ENCODE peak calls at places on chromosome 6, in nine cellular contexts. K is cardiac muscle cell, W is testis, Z is DND-41, Y is spleen, D is ovary, O is IMR-90, P is tibial nerve, S is tibial artery. M is an unnamed sample. For H3K9me3, the result is how much of the 10 kb centered on the place peaks cover.

GRCh38 chr6:83429857-83430605 is 820 bp downstream of the ME1 start:
- DNase-seq in K (peak), W (peak), Z (no peak), Y (no peak), D (peak), O (peak), P (no peak), S (no peak), M (peak)

GRCh38 chr6:70183512-70183911 is 119.4 kb downstream of the COL9A1 start:
- DNase-seq in K (no peak), W (no peak), Z (no peak), Y (no peak), D (no peak), O (no peak), P (no peak), S (no peak), M (no peak)

GRCh38 chr6:87736809-87737540 is 34.9 kb upstream of the AKIRIN2 start:
- DNase-seq in K (no peak), W (no peak), Z (no peak), Y (no peak), D (no peak), O (no peak), P (no peak), S (no peak), M (no peak)

GRCh38 chr6:151241853-151242252 is 2.1 kb downstream of the AKAP12 start:
- DNase-seq in K (peak), W (no peak), Z (no peak), Y (no peak), D (no peak), O (no peak), P (no peak), S (no peak), M (no peak)

GRCh38 chr6:111727798-111728197 is 122.1 kb upstream of the TRAF3IP2 start:
- DNase-seq in K (peak), W (no peak), Z (no peak), Y (no peak), D (no peak), O (peak), P (no peak), S (no peak), M (no peak)

GRCh38 chr6:149028767-149029405 is 282.1 kb downstream of the UST start:
- DNase-seq in K (peak), W (peak), Z (peak), Y (no peak), D (peak), O (peak), P (no peak), S (no peak), M (peak)

GRCh38 chr6:119284861-119285521 is 64.6 kb downstream of the MAN1A1 start:
- DNase-seq in K (no peak), W (no peak), Z (peak), Y (no peak), D (no peak), O (no peak), P (no peak), S (no peak), M (no peak)

GRCh38 chr6:21808045-21808470 is 214.5 kb downstream of the SOX4 start:
- DNase-seq in K (peak), W (peak), Z (peak), Y (no peak), D (peak), O (peak), P (no peak), S (no peak), M (no peak)

GRCh38 chr6:56671651-56672461 is 29.2 kb upstream of the DST start:
- DNase-seq in K (peak), W (peak), Z (peak), Y (peak), D (no peak), O (no peak), P (no peak), S (peak), M (no peak)

GRCh38 chr6:34236423-34237315 is at the start of gene HMGA1:
- DNase-seq in K (peak), W (peak), Z (peak), Y (peak), D (peak), O (peak), P (peak), S (peak), M (peak)

GRCh38 chr6:31898200-31899011 is 908 bp upstream of the EHMT2 start:
- DNase-seq in K (peak), W (peak), Z (peak), Y (peak), D (peak), O (peak), P (no peak), S (no peak), M (no peak)

GRCh38 chr6:168322966-168323365 is 3.4 kb upstream of the DACT2 start:
- DNase-seq in K (no peak), W (no peak), Z (no peak), Y (no peak), D (no peak), O (no peak), P (no peak), S (no peak), M (no peak)

GRCh38 chr6:149935246-149935645 is 6.6 kb upstream of the ULBP2 start:
- DNase-seq in K (no peak), W (no peak), Z (no peak), Y (no peak), D (no peak), O (peak), P (no peak), S (no peak), M (no peak)

GRCh38 chr6:90008908-90009501 is 114.7 kb downstream of the GJA10 start:
- DNase-seq in K (peak), W (no peak), Z (no peak), Y (no peak), D (no peak), O (peak), P (no peak), S (no peak), M (no peak)

GRCh38 chr6:136582702-136583471 is 32.7 kb upstream of the MAP7 start:
- DNase-seq in K (peak), W (no peak), Z (no peak), Y (no peak), D (no peak), O (peak), P (no peak), S (no peak), M (no peak)

GRCh38 chr6:150081702-150082101 is 12.8 kb upstream of the ULBP3 start:
- DNase-seq in K (no peak), W (no peak), Z (no peak), Y (no peak), D (no peak), O (no peak), P (no peak), S (no peak), M (no peak)

GRCh38 chr6:42260972-42261371 is 43.3 kb upstream of the MRPS10 start:
- DNase-seq in K (peak), W (peak), Z (peak), Y (no peak), D (peak), O (no peak), P (no peak), S (no peak), M (peak)

GRCh38 chr6:1612386-1612893 is 2.7 kb downstream of the FOXC1 start:
- DNase-seq in K (no peak), W (no peak), Z (no peak), Y (no peak), D (no peak), O (no peak), P (no peak), S (no peak), M (no peak)
- H3K4me3 ChIP-seq in K (peak), W (peak), Z (no peak), Y (peak), D (peak), O (peak), P (peak), S (peak), M (no peak)

DNA sequence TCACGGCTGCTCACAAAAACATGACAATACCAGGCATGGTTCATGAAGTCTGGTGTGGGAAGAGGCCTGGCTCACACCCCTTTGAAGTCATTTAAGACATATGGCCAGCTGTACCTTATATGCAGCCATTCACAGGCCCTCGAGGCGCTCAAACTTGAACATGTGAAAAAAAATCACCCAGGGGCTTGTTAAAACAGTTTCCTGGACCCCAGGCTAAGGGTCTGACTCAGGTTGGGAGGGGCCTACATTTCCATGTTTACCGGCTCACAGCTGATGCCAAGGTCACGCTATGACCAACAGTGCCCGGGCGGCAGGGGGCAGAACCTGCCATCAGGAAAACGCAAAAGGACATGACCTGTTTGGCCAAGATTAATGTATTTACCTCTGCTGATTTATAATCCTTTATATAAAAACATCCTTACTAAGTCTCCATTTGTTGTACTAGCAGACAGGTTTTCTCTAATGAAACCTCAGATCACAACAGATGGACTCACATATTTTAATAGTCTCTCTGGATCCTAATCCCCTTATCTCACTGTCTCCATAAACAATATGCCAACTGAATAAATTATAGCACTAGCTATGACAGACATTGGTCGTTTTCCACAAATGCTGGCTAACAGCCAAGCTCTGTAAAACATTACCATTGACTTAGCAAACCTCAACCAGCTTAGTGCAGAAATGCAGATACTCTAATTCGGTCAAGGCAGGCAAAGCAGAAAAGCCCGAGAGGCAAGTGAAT is 19.9 kb downstream of the EZR start:
- DNase-seq in K (peak), W (no peak), Z (no peak), Y (no peak), D (peak), O (peak), P (no peak), S (no peak), M (peak)
- TF ChIP-seq CTCF in K (no peak), W (no peak), Z (no peak), Y (no peak), D (no peak), O (no peak), P (no peak), S (peak), M (no peak)

GRCh38 chr6:131565041-131565440 is 8.0 kb upstream of the ARG1 start:
- DNase-seq in K (no peak), W (no peak), Z (no peak), Y (no peak), D (no peak), O (no peak), P (no peak), S (no peak), M (no peak)
- H3K9me3 ChIP-seq in K (under half), W (under half), Z (under half), Y (under half), D (under half), O (under half), P (under half), S (under half), M (under half)

GRCh38 chr6:395432-396125 is 4.0 kb downstream of the IRF4 start:
- DNase-seq in K (no peak), W (no peak), Z (no peak), Y (no peak), D (no peak), O (no peak), P (no peak), S (no peak), M (no peak)
- H3K4me3 ChIP-seq in K (no peak), W (no peak), Z (no peak), Y (no peak), D (no peak), O (no peak), P (no peak), S (no peak), M (no peak)

GRCh38 chr6:53348436-53349208 is at the start of gene ELOVL5:
- DNase-seq in K (peak), W (peak), Z (peak), Y (peak), D (peak), O (peak), P (peak), S (peak), M (peak)
- TF ChIP-seq CTCF in K (no peak), W (no peak), Z (no peak), Y (no peak), D (no peak), O (no peak), P (no peak), S (no peak), M (no peak)

DNA sequence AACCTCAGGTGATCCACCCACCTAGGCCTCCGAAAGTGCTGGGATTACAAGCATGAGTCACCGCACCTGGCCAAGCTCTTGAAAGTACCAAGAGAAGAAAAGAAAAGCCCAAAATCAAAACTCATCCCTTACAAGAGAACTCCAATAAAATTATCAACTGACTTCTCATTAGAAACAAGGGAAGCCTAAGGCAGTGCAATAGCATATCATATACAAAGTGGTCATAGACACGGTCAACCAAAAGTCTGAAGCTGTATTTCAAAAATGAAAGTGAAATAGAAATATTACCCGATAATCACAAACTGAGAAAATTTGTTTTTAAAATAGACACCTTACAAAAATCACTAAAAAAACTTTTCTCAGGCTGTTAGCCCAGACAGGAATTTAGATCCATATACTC is 1321.1 kb upstream of the GJE1 start:
- DNase-seq in K (no peak), W (no peak), Z (no peak), Y (no peak), D (no peak), O (no peak), P (no peak), S (no peak), M (no peak)
- H3K9me3 ChIP-seq in K (under half), W (under half), Z (under half), Y (under half), D (under half), O (under half), P (under half), S (under half), M (under half)

GRCh38 chr6:23413327-23414203 is 712.5 kb upstream of the NRSN1 start:
- DNase-seq in K (peak), W (no peak), Z (no peak), Y (no peak), D (no peak), O (peak), P (no peak), S (no peak), M (no peak)
- H3K4me3 ChIP-seq in K (no peak), W (no peak), Z (no peak), Y (no peak), D (no peak), O (no peak), P (no peak), S (no peak), M (no peak)

DNA sequence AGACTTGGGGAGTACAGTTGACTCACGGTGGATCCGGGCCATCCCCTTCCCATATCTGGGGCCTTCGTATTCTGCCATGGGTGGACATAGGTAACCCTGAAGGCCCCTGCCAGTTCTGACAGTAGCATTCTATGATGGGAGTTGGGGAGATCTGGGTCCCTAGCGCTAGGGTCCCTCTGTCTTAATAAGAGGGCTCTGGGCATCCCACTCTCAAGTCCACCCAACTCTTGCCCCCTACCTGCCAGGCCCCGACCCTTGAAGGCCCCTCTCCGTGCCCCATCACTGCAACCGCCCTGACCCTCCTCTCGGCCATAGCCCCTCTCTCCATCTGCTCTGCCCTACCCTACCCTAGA is 6.5 kb upstream of the CAPN11 start:
- DNase-seq in K (no peak), W (no peak), Z (no peak), Y (no peak), D (no peak), O (no peak), P (no peak), S (no peak), M (no peak)
- TF ChIP-seq CTCF in K (no peak), W (no peak), Z (no peak), Y (peak), D (peak), O (no peak), P (no peak), S (no peak), M (no peak)

DNA sequence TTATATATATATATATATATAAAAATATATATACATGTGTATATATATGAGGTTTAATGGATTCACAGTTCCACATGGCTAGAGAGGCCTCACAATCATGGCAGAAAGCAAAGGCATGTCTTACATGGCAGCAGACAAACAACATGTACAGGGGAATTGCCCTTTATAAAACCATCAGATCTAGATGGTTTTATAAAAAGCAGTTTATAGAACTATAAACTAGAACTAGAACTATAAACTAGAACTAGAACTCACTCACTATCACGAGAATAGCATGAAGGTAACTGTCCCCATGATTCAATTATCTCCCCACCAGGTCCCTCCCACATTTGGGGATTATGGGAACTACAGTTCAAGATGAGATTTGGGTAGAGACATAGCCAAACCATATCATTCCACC is 56.8 kb downstream of the PDSS2 start:
- DNase-seq in K (no peak), W (no peak), Z (no peak), Y (no peak), D (no peak), O (no peak), P (no peak), S (no peak), M (no peak)
- H3K9me3 ChIP-seq in K (under half), W (under half), Z (under half), Y (half or more), D (under half), O (under half), P (under half), S (under half), M (under half)

GRCh38 chr6:141486942-141487341 is 645.8 kb upstream of the GJE1 start:
- DNase-seq in K (no peak), W (no peak), Z (no peak), Y (no peak), D (no peak), O (no peak), P (no peak), S (no peak), M (no peak)

GRCh38 chr6:141483561-141484061 is 649.1 kb upstream of the GJE1 start:
- DNase-seq in K (peak), W (no peak), Z (peak), Y (no peak), D (no peak), O (peak), P (no peak), S (no peak), M (no peak)

GRCh38 chr6:141484726-141485125 is 648.0 kb upstream of the GJE1 start:
- DNase-seq in K (peak), W (no peak), Z (peak), Y (no peak), D (no peak), O (peak), P (no peak), S (no peak), M (no peak)

GRCh38 chr6:141488466-141488865 is 644.3 kb upstream of the GJE1 start:
- DNase-seq in K (peak), W (no peak), Z (no peak), Y (no peak), D (no peak), O (peak), P (no peak), S (no peak), M (no peak)

DNA sequence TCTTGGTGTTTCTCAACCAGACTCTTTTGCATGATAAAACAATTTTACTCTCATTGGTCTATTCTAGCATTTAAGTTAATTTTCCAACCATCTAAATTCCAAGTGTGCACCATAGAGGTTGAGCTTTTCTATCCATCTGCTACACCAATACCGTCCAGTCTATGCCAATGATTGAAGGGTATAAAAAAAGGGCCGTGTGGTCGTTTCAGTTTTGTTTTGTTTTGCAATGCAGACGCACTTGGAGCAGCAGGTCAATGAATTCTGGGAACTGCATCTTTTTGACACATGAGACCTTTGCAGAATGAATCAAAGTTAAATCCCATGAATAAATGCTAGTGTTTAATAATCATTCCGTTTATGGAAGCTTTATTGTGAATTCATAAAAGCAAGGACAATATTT is 650.0 kb upstream of the GJE1 start:
- DNase-seq in K (peak), W (no peak), Z (no peak), Y (no peak), D (no peak), O (peak), P (no peak), S (no peak), M (no peak)
- H3K4me3 ChIP-seq in K (no peak), W (no peak), Z (peak), Y (peak), D (no peak), O (peak), P (peak), S (peak), M (no peak)

M was measured in pancreas.